ENCODE peak calls at places on chromosomes 2 and 18, in seven cellular contexts. N is CD8-positive, alpha-beta T cell; B is lung; C is activated B cell treated with CpG ODN at 0.5 μM for 24 hours; I is prostate gland; V is GM12878; D is GM12865. M is an unnamed sample.

GRCh38 chr2:9030190-9030589 is 26.7 kb upstream of the MBOAT2 start:
- DNase-seq in D (no peak), N (no peak), V (no peak), B (no peak), I (no peak), C (no peak), M (no peak)

GRCh38 chr2:46666044-46666662 is 186.8 kb downstream of the TMEM247 start:
- DNase-seq in C (no peak), N (no peak), B (peak), V (no peak), I (no peak), D (no peak), M (no peak)

GRCh38 chr2:144267209-144267608 is 252.7 kb downstream of the ZEB2 start:
- DNase-seq in B (no peak), I (no peak), C (no peak), D (peak), N (no peak), V (peak), M (no peak)

GRCh38 chr2:65661980-65662653 is 229.7 kb upstream of the SPRED2 start:
- DNase-seq in I (no peak), C (no peak), B (no peak), V (no peak), D (no peak), N (no peak), M (no peak)

GRCh38 chr2:111667001-111667400 is 217.0 kb downstream of the ANAPC1 start:
- DNase-seq in D (no peak), N (no peak), B (no peak), V (no peak), C (no peak), I (no peak), M (no peak)

GRCh38 chr2:231294578-231295362 is 96.3 kb downstream of the ARMC9 start:
- DNase-seq in V (no peak), C (no peak), I (no peak), B (no peak), D (no peak), N (no peak), M (no peak)

GRCh38 chr2:39435974-39436591 is 1.0 kb downstream of the MAP4K3 start:
- DNase-seq in I (peak), N (no peak), D (no peak), V (no peak), B (no peak), C (no peak), M (no peak)

GRCh38 chr2:10079192-10079930 is 850 bp downstream of the CYS1 start:
- DNase-seq in N (no peak), B (no peak), I (peak), C (peak), D (no peak), V (no peak), M (no peak)

GRCh38 chr18:78801011-78801410 is 178.6 kb upstream of the SALL3 start:
- DNase-seq in D (no peak), C (no peak), N (no peak), V (no peak), B (no peak), I (no peak), M (no peak)

GRCh38 chr2:126751477-126751876 is 95.5 kb downstream of the GYPC start:
- DNase-seq in N (no peak), B (no peak), V (no peak), D (no peak), I (no peak), C (no peak), M (no peak)

GRCh38 chr2:117771969-117772630 is 42.4 kb upstream of the DDX18 start:
- DNase-seq in I (no peak), N (no peak), B (no peak), V (no peak), D (peak), C (no peak), M (no peak)

GRCh38 chr2:239545741-239546392 is 145.0 kb upstream of the HDAC4 start:
- DNase-seq in B (no peak), C (no peak), I (no peak), N (no peak), D (no peak), V (no peak), M (no peak)

GRCh38 chr2:142961202-142961601 is 83.7 kb downstream of the KYNU start:
- DNase-seq in N (no peak), D (no peak), C (no peak), B (no peak), I (no peak), V (no peak), M (no peak)

GRCh38 chr2:10498525-10499274 is 50.6 kb upstream of the ODC1 start:
- DNase-seq in B (no peak), V (no peak), N (no peak), D (no peak), I (no peak), C (no peak), M (no peak)

GRCh38 chr2:214069254-214069653 is 341.6 kb upstream of the VWC2L start:
- DNase-seq in C (no peak), I (peak), B (no peak), V (no peak), D (peak), N (no peak), M (no peak)

GRCh38 chr2:81266106-81266505 is 961.6 kb upstream of the LRRTM1 start:
- DNase-seq in D (no peak), V (no peak), I (no peak), B (no peak), C (no peak), N (no peak), M (no peak)

GRCh38 chr18:46104128-46104911 is at the start of gene HAUS1:
- DNase-seq in C (peak), N (peak), I (peak), B (peak), V (peak), D (peak), M (peak)

GRCh38 chr2:10162586-10163497 is 40.3 kb downstream of the RRM2 start:
- DNase-seq in V (no peak), C (no peak), I (no peak), N (no peak), D (no peak), B (no peak), M (no peak)

GRCh38 chr18:80181642-80182461 is 65.5 kb downstream of the PARD6G start:
- DNase-seq in D (no peak), C (no peak), I (peak), V (no peak), N (no peak), B (no peak), M (no peak)

GRCh38 chr2:100625731-100626130 is 62.9 kb downstream of the PDCL3 start:
- DNase-seq in I (no peak), D (no peak), C (no peak), N (no peak), V (no peak), B (no peak), M (no peak)

GRCh38 chr2:182814804-182815203 is 51.6 kb downstream of the FRZB start:
- DNase-seq in V (no peak), D (no peak), N (no peak), C (no peak), I (no peak), B (no peak), M (no peak)
- TF ChIP-seq CTCF in V (no peak), D (no peak), N (no peak), C (no peak), I (no peak), B (no peak), M (no peak)

GRCh38 chr2:105518897-105519296 is 120.0 kb upstream of the FHL2 start:
- DNase-seq in D (no peak), V (no peak), N (no peak), B (no peak), C (no peak), I (no peak), M (no peak)
- TF ChIP-seq CTCF in D (no peak), V (no peak), N (no peak), B (no peak), C (no peak), I (no peak), M (no peak)

GRCh38 chr2:70892750-70893149 is 43.0 kb upstream of the ATP6V1B1 start:
- DNase-seq in V (no peak), N (no peak), D (no peak), C (no peak), B (no peak), I (no peak), M (no peak)

GRCh38 chr2:70895998-70896764 is 39.5 kb upstream of the ATP6V1B1 start:
- DNase-seq in B (no peak), C (no peak), V (no peak), I (no peak), N (no peak), D (no peak), M (no peak)

GRCh38 chr2:70893186-70893585 is 42.5 kb upstream of the ATP6V1B1 start:
- DNase-seq in N (no peak), D (no peak), C (no peak), B (no peak), V (no peak), I (no peak), M (no peak)

GRCh38 chr2:70895249-70895648 is 40.5 kb upstream of the ATP6V1B1 start:
- DNase-seq in N (no peak), I (no peak), D (no peak), B (no peak), V (no peak), C (no peak), M (no peak)

GRCh38 chr2:70894765-70895164 is 40.9 kb upstream of the ATP6V1B1 start:
- DNase-seq in V (no peak), I (no peak), N (no peak), C (no peak), B (peak), D (no peak), M (no peak)
- TF ChIP-seq CTCF in V (no peak), I (no peak), N (no peak), C (no peak), B (no peak), D (no peak), M (no peak)

GRCh38 chr18:51135795-51136194 is 61.7 kb downstream of the MEX3C start:
- DNase-seq in I (no peak), B (no peak), C (no peak), N (peak), D (peak), V (no peak), M (no peak)
- TF ChIP-seq CTCF in I (no peak), B (no peak), C (no peak), N (peak), D (peak), V (peak), M (no peak)

M was measured in omental fat pad.